ENCODE peak calls at places on chromosomes 13 and 19, in seven cellular contexts. D is IMR-90, W is right atrium auricular region, R is suprapubic skin, E is heart right ventricle, C is BE2C, O is fibroblast of pulmonary artery. Q is an unnamed sample.

GRCh38 chr19:44025217-44025936 is at the start of gene ZNF222:
- DNase-seq in D (peak), W (peak), R (peak), E (peak), C (peak), O (peak), Q (peak)

GRCh38 chr19:39363909-39364457 is 21.8 kb downstream of the SAMD4B start:
- DNase-seq in D (peak), W (no peak), R (no peak), E (peak), C (no peak), O (no peak), Q (no peak)

GRCh38 chr19:38850231-38850975 is 617 bp upstream of the HNRNPL start:
- DNase-seq in D (peak), W (peak), R (peak), E (peak), C (peak), O (peak), Q (peak)

GRCh38 chr19:35714601-35715354 is 3.0 kb upstream of the KMT2B start:
- DNase-seq in D (no peak), W (no peak), R (peak), E (no peak), C (no peak), O (no peak), Q (peak)

GRCh38 chr13:114067381-114067885 is 65.0 kb downstream of the RASA3 start:
- DNase-seq in D (peak), W (no peak), R (no peak), E (no peak), C (no peak), O (peak), Q (no peak)

GRCh38 chr13:113625965-113626661 is 31.9 kb downstream of the ATP4B start:
- DNase-seq in D (peak), W (no peak), R (peak), E (no peak), C (no peak), O (peak), Q (no peak)

GRCh38 chr19:40366697-40367561 is 18.4 kb downstream of the PLD3 start:
- DNase-seq in D (peak), W (no peak), R (no peak), E (no peak), C (peak), O (peak), Q (no peak)

GRCh38 chr19:4547303-4548237 is 7.7 kb upstream of the LRG1 start:
- DNase-seq in D (no peak), W (no peak), R (no peak), E (no peak), C (peak), O (peak), Q (peak)

GRCh38 chr13:33711441-33711840 is 106.5 kb upstream of the RFC3 start:
- DNase-seq in D (no peak), W (no peak), R (no peak), E (no peak), C (no peak), O (peak), Q (no peak)

GRCh38 chr19:9296336-9296735 is 13.3 kb downstream of the ZNF699 start:
- DNase-seq in D (no peak), W (no peak), R (no peak), E (no peak), C (no peak), O (no peak), Q (no peak)

GRCh38 chr13:30110301-30111070 is 196.9 kb downstream of the KATNAL1 start:
- DNase-seq in D (no peak), W (no peak), R (no peak), E (no peak), C (no peak), O (no peak), Q (no peak)

DNA sequence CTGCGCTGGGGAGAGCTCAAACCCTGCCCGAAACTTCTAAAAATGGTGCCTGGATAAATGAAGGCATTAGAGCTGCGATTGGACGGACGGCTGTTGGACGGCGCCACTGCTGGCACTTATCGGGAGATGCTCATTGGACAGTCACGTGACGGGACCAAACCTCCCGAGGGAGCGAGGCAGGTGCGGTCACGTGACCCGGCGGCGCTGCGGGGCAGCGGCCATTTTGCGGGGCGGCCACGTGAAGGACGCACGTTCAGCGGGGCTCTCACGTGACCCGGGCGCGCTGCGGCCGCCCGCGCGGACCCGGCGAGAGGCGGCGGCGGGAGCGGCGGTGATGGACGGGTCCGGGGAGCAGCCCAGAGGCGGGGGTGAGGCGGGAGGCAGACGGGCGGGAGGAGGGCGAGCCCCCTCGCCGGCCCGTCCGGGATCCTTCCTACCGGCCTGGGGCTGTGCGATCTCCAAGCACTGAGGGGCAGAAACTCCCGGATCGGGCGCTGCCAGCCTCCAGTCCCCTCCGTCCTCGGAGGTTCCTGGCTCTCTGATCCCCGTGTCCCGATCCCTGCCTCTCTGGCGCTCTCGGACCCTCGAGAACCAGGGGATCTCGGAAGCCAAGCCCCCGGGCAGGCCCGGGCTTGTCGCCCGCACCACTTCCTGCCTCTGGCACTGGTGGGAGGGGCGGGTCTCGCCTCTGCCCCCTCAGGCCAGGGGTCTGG is at the start of gene BAX:
- DNase-seq in D (peak), W (peak), R (peak), E (peak), C (peak), O (peak), Q (peak)
- TF ChIP-seq CTCF in D (no peak), W (no peak), R (no peak), E (no peak), C (no peak), O (no peak), Q (peak)

GRCh38 chr19:13873776-13874515 is 3.0 kb upstream of the NANOS3 start:
- DNase-seq in D (no peak), W (no peak), R (no peak), E (no peak), C (no peak), O (no peak), Q (no peak)
- H3K4me3 ChIP-seq in D (no peak), W (no peak), R (no peak), E (no peak), C (no peak), O (no peak), Q (no peak)

DNA sequence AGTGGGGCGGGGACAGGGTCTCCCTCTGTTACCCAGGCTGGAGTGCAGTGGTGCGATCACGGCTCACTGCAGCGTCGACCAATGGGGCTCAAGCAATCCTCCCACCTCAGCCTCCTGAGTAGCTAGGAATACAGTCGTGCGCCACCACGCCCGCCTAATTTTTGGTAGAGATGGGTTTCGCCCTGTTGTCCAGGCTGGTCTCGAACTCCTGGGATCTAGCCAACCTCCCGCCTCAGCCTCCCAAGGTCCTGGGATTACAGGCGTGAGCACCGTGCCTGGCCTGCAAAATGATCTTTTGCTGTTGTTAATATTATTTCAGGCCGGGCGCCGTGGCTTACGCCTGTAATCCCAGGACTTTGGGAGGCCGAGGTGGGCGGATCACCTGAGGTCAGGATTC is 621 bp upstream of the TGDS start:
- DNase-seq in D (no peak), W (no peak), R (no peak), E (peak), C (no peak), O (no peak), Q (no peak)
- TF ChIP-seq CTCF in D (no peak), W (no peak), R (no peak), E (no peak), C (no peak), O (no peak), Q (no peak)

GRCh38 chr19:11581740-11582139 is 4.3 kb upstream of the ACP5 start:
- DNase-seq in D (peak), W (no peak), R (no peak), E (no peak), C (no peak), O (peak), Q (no peak)

GRCh38 chr19:11577451-11578341 is at the start of gene ACP5:
- DNase-seq in D (no peak), W (no peak), R (no peak), E (no peak), C (peak), O (no peak), Q (no peak)

GRCh38 chr19:11576186-11576585 is 1.3 kb downstream of the ACP5 start:
- DNase-seq in D (no peak), W (no peak), R (no peak), E (no peak), C (no peak), O (no peak), Q (peak)

GRCh38 chr19:11578342-11579142 is 1.1 kb upstream of the ACP5 start:
- DNase-seq in D (no peak), W (no peak), R (no peak), E (peak), C (no peak), O (no peak), Q (peak)

DNA sequence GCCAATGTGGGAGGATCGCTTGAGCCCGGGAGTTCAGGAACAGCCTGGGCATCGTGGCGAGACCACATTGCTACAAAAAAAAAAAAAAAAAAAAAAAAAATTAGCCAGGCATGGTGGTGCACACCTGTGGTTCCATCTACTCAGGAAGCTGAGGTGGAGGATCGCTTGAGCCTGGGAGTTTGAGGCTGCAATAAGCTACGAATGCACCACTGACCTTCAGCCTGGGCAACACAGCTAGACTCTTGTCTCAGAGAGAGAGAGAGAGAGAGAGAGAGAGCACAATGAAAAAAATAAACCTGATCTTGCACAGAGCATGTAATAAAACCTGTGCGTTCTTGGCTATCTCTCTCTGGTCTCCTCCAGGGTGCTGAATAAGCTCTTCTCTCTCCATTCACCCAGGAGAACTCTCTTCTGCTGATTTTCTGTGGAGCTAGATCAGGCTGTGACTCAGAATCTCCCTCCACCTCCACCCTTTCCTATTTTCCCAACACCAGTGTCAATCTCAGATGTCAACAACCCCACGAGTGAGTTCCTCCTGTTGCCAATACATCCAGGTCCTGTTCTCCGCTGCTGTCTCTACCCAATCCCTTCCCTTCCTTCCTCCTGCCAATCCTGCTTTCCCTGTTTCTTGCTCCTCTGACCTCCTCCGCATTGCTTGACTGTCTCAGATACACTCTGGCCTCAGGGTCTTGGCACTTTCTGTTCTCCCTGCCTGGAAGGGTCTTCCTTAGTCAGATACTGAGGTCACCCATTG is 3.4 kb upstream of the ACP5 start:
- DNase-seq in D (peak), W (peak), R (no peak), E (no peak), C (no peak), O (peak), Q (peak)
- H3K4me3 ChIP-seq in D (no peak), W (no peak), R (no peak), E (no peak), C (no peak), O (no peak), Q (no peak)

GRCh38 chr13:95315752-95316151 is 14.5 kb upstream of the ABCC4 start:
- DNase-seq in D (no peak), W (no peak), R (no peak), E (no peak), C (no peak), O (no peak), Q (no peak)
- TF ChIP-seq CTCF in D (no peak), W (no peak), R (no peak), E (no peak), C (no peak), O (no peak), Q (no peak)

GRCh38 chr13:87698268-87698667 is 27.1 kb downstream of the SLITRK5 start:
- DNase-seq in D (no peak), W (no peak), R (no peak), E (no peak), C (no peak), O (no peak), Q (no peak)
- H3K4me3 ChIP-seq in D (no peak), W (no peak), R (no peak), E (no peak), C (no peak), O (no peak), Q (no peak)

GRCh38 chr19:982567-983170 is 1.5 kb upstream of the WDR18 start:
- DNase-seq in D (peak), W (peak), R (no peak), E (peak), C (peak), O (peak), Q (peak)

GRCh38 chr19:986083-986482 is 1.9 kb downstream of the WDR18 start:
- DNase-seq in D (no peak), W (no peak), R (no peak), E (no peak), C (no peak), O (no peak), Q (peak)

GRCh38 chr19:980133-980998 is 3.8 kb upstream of the WDR18 start:
- DNase-seq in D (no peak), W (no peak), R (no peak), E (no peak), C (peak), O (no peak), Q (no peak)

GRCh38 chr19:988081-988480 is 3.9 kb downstream of the WDR18 start:
- DNase-seq in D (no peak), W (no peak), R (no peak), E (no peak), C (peak), O (no peak), Q (no peak)

GRCh38 chr19:984165-984967 is at the start of gene WDR18:
- DNase-seq in D (peak), W (peak), R (peak), E (peak), C (peak), O (peak), Q (peak)
- TF ChIP-seq CTCF in D (peak), W (no peak), R (no peak), E (peak), C (no peak), O (no peak), Q (peak)

GRCh38 chr19:1211494-1212234 is 6.1 kb downstream of the STK11 start:
- DNase-seq in D (no peak), W (no peak), R (no peak), E (peak), C (no peak), O (no peak), Q (peak)
- H3K4me3 ChIP-seq in D (no peak), W (no peak), R (no peak), E (no peak), C (no peak), O (no peak), Q (no peak)

GRCh38 chr19:42092350-42092749 is 16.4 kb downstream of the ZNF574 start:
- DNase-seq in D (no peak), W (no peak), R (no peak), E (no peak), C (peak), O (peak), Q (no peak)
- TF ChIP-seq CTCF in D (peak), W (peak), R (peak), E (peak), C (peak), O (peak), Q (no peak)

GRCh38 chr19:7529610-7530490 is 5.7 kb upstream of the PNPLA6 start:
- DNase-seq in D (no peak), W (no peak), R (no peak), E (no peak), C (no peak), O (no peak), Q (no peak)
- H3K4me3 ChIP-seq in D (no peak), W (no peak), R (no peak), E (no peak), C (no peak), O (no peak), Q (no peak)

Q was measured in upper lobe of left lung.